ENCODE peak calls at places on chromosomes 5 and 9, in six cellular contexts. One of them, this sample, is unnamed.

GRCh38 chr9:122168356-122168755 is 8.6 kb downstream of the MORN5 start:
- DNase-seq in HCT116: no peak
- DNase-seq in lower leg skin: no peak
- DNase-seq in body of pancreas: no peak
- DNase-seq in esophagus muscularis mucosa: no peak
- DNase-seq in adrenal gland: no peak
- DNase-seq in this sample: no peak

GRCh38 chr5:158810615-158811014 is 289.1 kb downstream of the EBF1 start:
- DNase-seq in body of pancreas: no peak
- DNase-seq in adrenal gland: no peak
- DNase-seq in esophagus muscularis mucosa: no peak
- DNase-seq in HCT116: no peak
- DNase-seq in lower leg skin: no peak
- DNase-seq in this sample: no peak

GRCh38 chr9:89367726-89368437 is 49.6 kb downstream of the SECISBP2 start:
- DNase-seq in lower leg skin: no peak
- DNase-seq in HCT116: no peak
- DNase-seq in adrenal gland: no peak
- DNase-seq in esophagus muscularis mucosa: no peak
- DNase-seq in body of pancreas: no peak
- DNase-seq in this sample: no peak

GRCh38 chr5:147750065-147750464 is 32.5 kb downstream of the JAKMIP2 start:
- DNase-seq in HCT116: no peak
- DNase-seq in esophagus muscularis mucosa: no peak
- DNase-seq in body of pancreas: no peak
- DNase-seq in adrenal gland: no peak
- DNase-seq in lower leg skin: no peak
- DNase-seq in this sample: no peak

GRCh38 chr5:55603947-55604346 is 69.2 kb upstream of the PLPP1 start:
- DNase-seq in adrenal gland: no peak
- DNase-seq in lower leg skin: no peak
- DNase-seq in HCT116: no peak
- DNase-seq in esophagus muscularis mucosa: peak; percentile 10
- DNase-seq in body of pancreas: no peak
- DNase-seq in this sample: no peak

GRCh38 chr9:125486576-125486975 is 220.4 kb downstream of the MAPKAP1 start:
- DNase-seq in esophagus muscularis mucosa: peak; percentile 91
- DNase-seq in lower leg skin: peak; percentile 88
- DNase-seq in adrenal gland: peak; percentile 67
- DNase-seq in HCT116: no peak
- DNase-seq in body of pancreas: no peak
- DNase-seq in this sample: no peak

GRCh38 chr9:107894572-107895261 is 405.1 kb upstream of the KLF4 start:
- DNase-seq in lower leg skin: no peak
- DNase-seq in body of pancreas: no peak
- DNase-seq in esophagus muscularis mucosa: peak; percentile 85
- DNase-seq in HCT116: no peak
- DNase-seq in adrenal gland: no peak
- DNase-seq in this sample: no peak

GRCh38 chr5:61167382-61167781 is 5.1 kb upstream of the SMIM15 start:
- DNase-seq in body of pancreas: peak; percentile 41
- DNase-seq in lower leg skin: no peak
- DNase-seq in HCT116: no peak
- DNase-seq in adrenal gland: no peak
- DNase-seq in esophagus muscularis mucosa: no peak
- DNase-seq in this sample: no peak

GRCh38 chr5:9151671-9152427 is 394.0 kb downstream of the SEMA5A start:
- DNase-seq in lower leg skin: no peak
- DNase-seq in body of pancreas: no peak
- DNase-seq in HCT116: no peak
- DNase-seq in adrenal gland: no peak
- DNase-seq in esophagus muscularis mucosa: no peak
- DNase-seq in this sample: no peak

GRCh38 chr5:149636861-149637246 is 55.6 kb downstream of the ARHGEF37 start:
- DNase-seq in HCT116: peak; percentile 65
- DNase-seq in esophagus muscularis mucosa: no peak
- DNase-seq in lower leg skin: no peak
- DNase-seq in body of pancreas: peak; percentile 34
- DNase-seq in adrenal gland: peak; percentile 77
- DNase-seq in this sample: peak; percentile 59

GRCh38 chr9:6646028-6646636 is 603 bp upstream of the GLDC start:
- DNase-seq in body of pancreas: no peak
- DNase-seq in adrenal gland: no peak
- DNase-seq in lower leg skin: no peak
- DNase-seq in HCT116: no peak
- DNase-seq in esophagus muscularis mucosa: no peak
- DNase-seq in this sample: no peak

GRCh38 chr5:97115932-97116331 is 26.5 kb downstream of the LIX1 start:
- DNase-seq in body of pancreas: no peak
- DNase-seq in HCT116: no peak
- DNase-seq in esophagus muscularis mucosa: peak; percentile 84
- DNase-seq in adrenal gland: no peak
- DNase-seq in lower leg skin: no peak
- DNase-seq in this sample: no peak

GRCh38 chr5:135398855-135399837 is at the start of gene MACROH2A1:
- DNase-seq in adrenal gland: peak; percentile 89
- DNase-seq in esophagus muscularis mucosa: peak; percentile 95
- DNase-seq in lower leg skin: peak; percentile 97
- DNase-seq in HCT116: peak; percentile 38
- DNase-seq in body of pancreas: peak; percentile 87
- DNase-seq in this sample: peak; percentile 81

GRCh38 chr9:88535932-88536324 is 950 bp downstream of the NXNL2 start:
- DNase-seq in lower leg skin: no peak
- DNase-seq in body of pancreas: no peak
- DNase-seq in adrenal gland: no peak
- DNase-seq in HCT116: no peak
- DNase-seq in esophagus muscularis mucosa: no peak
- DNase-seq in this sample: no peak

GRCh38 chr9:88808761-88809370 is 182.4 kb upstream of the S1PR3 start:
- DNase-seq in esophagus muscularis mucosa: no peak
- DNase-seq in HCT116: no peak
- DNase-seq in lower leg skin: peak; percentile 73
- DNase-seq in body of pancreas: no peak
- DNase-seq in adrenal gland: no peak
- DNase-seq in this sample: no peak

GRCh38 chr9:133459476-133460404 is at the start of gene CACFD1:
- DNase-seq in esophagus muscularis mucosa: peak; percentile 99
- DNase-seq in lower leg skin: peak; percentile 99
- DNase-seq in HCT116: peak; percentile 85
- DNase-seq in adrenal gland: peak; percentile 98
- DNase-seq in body of pancreas: peak; percentile 98
- DNase-seq in this sample: peak; percentile 100

GRCh38 chr9:83355024-83355444 is 183.2 kb downstream of the FRMD3 start:
- DNase-seq in HCT116: no peak
- DNase-seq in adrenal gland: no peak
- DNase-seq in esophagus muscularis mucosa: no peak
- DNase-seq in lower leg skin: no peak
- DNase-seq in body of pancreas: no peak
- DNase-seq in this sample: no peak

GRCh38 chr5:176133289-176133870 is 104.8 kb upstream of the SIMC1 start:
- DNase-seq in adrenal gland: no peak
- DNase-seq in HCT116: no peak
- DNase-seq in esophagus muscularis mucosa: no peak
- DNase-seq in lower leg skin: no peak
- DNase-seq in body of pancreas: no peak
- DNase-seq in this sample: no peak

GRCh38 chr5:98106116-98107088 is 667.1 kb upstream of the RGMB start:
- DNase-seq in adrenal gland: no peak
- DNase-seq in lower leg skin: no peak
- DNase-seq in esophagus muscularis mucosa: no peak
- DNase-seq in HCT116: no peak
- DNase-seq in body of pancreas: no peak
- DNase-seq in this sample: no peak

GRCh38 chr9:124357591-124358361 is 57.5 kb downstream of the PSMB7 start:
- DNase-seq in esophagus muscularis mucosa: no peak
- DNase-seq in HCT116: no peak
- DNase-seq in lower leg skin: no peak
- DNase-seq in body of pancreas: no peak
- DNase-seq in adrenal gland: peak; percentile 11
- DNase-seq in this sample: no peak

GRCh38 chr9:125906144-125906543 is 159.0 kb downstream of the PBX3 start:
- DNase-seq in HCT116: no peak
- DNase-seq in adrenal gland: no peak
- DNase-seq in body of pancreas: no peak
- DNase-seq in lower leg skin: no peak
- DNase-seq in esophagus muscularis mucosa: no peak
- DNase-seq in this sample: no peak

GRCh38 chr5:33737284-33737683 is 154.5 kb downstream of the ADAMTS12 start:
- DNase-seq in body of pancreas: no peak
- DNase-seq in esophagus muscularis mucosa: no peak
- DNase-seq in HCT116: no peak
- DNase-seq in adrenal gland: no peak
- DNase-seq in lower leg skin: no peak
- DNase-seq in this sample: no peak

GRCh38 chr5:175773534-175774070 is 97.8 kb upstream of the CPLX2 start:
- DNase-seq in lower leg skin: no peak
- DNase-seq in adrenal gland: no peak
- DNase-seq in body of pancreas: no peak
- DNase-seq in esophagus muscularis mucosa: peak; percentile 66
- DNase-seq in HCT116: no peak
- DNase-seq in this sample: no peak

GRCh38 chr9:110148384-110148783 is 59.6 kb downstream of the C9orf152 start:
- DNase-seq in body of pancreas: no peak
- DNase-seq in esophagus muscularis mucosa: no peak
- DNase-seq in lower leg skin: no peak
- DNase-seq in adrenal gland: no peak
- DNase-seq in HCT116: no peak
- DNase-seq in this sample: no peak

GRCh38 chr5:136192526-136193395 is at the start of gene SMIM32:
- DNase-seq in HCT116: no peak
- DNase-seq in adrenal gland: no peak
- DNase-seq in esophagus muscularis mucosa: peak; percentile 53
- DNase-seq in body of pancreas: no peak
- DNase-seq in lower leg skin: peak; percentile 85
- DNase-seq in this sample: no peak

GRCh38 chr5:137040641-137041340 is 458.3 kb downstream of the SPOCK1 start:
- DNase-seq in esophagus muscularis mucosa: no peak
- DNase-seq in lower leg skin: no peak
- DNase-seq in adrenal gland: no peak
- DNase-seq in body of pancreas: no peak
- DNase-seq in HCT116: no peak
- DNase-seq in this sample: no peak

GRCh38 chr5:176621661-176622079 is 8.7 kb downstream of the SNCB start:
- DNase-seq in lower leg skin: no peak
- DNase-seq in body of pancreas: no peak
- DNase-seq in HCT116: no peak
- DNase-seq in esophagus muscularis mucosa: no peak
- DNase-seq in adrenal gland: no peak
- DNase-seq in this sample: no peak

GRCh38 chr5:53738105-53738504 is 177.7 kb downstream of the NDUFS4 start:
- DNase-seq in HCT116: no peak
- DNase-seq in body of pancreas: no peak
- DNase-seq in lower leg skin: no peak
- DNase-seq in esophagus muscularis mucosa: no peak
- DNase-seq in adrenal gland: no peak
- DNase-seq in this sample: no peak

GRCh38 chr5:122120493-122120892 is 8.9 kb upstream of the ZNF474 start:
- DNase-seq in lower leg skin: no peak
- DNase-seq in body of pancreas: no peak
- DNase-seq in esophagus muscularis mucosa: no peak
- DNase-seq in HCT116: no peak
- DNase-seq in adrenal gland: no peak
- DNase-seq in this sample: no peak

GRCh38 chr5:138570871-138571270 is 4.3 kb downstream of the HSPA9 start:
- DNase-seq in HCT116: no peak
- DNase-seq in adrenal gland: no peak
- DNase-seq in lower leg skin: no peak
- DNase-seq in esophagus muscularis mucosa: no peak
- DNase-seq in body of pancreas: no peak
- DNase-seq in this sample: no peak
- TF ChIP-seq POLR2A in HCT116: no peak
- TF ChIP-seq POLR2A in adrenal gland: no peak
- TF ChIP-seq POLR2A in lower leg skin: no peak
- TF ChIP-seq POLR2A in esophagus muscularis mucosa: no peak
- TF ChIP-seq POLR2A in body of pancreas: no peak
- TF ChIP-seq POLR2A in this sample: no peak

DNA sequence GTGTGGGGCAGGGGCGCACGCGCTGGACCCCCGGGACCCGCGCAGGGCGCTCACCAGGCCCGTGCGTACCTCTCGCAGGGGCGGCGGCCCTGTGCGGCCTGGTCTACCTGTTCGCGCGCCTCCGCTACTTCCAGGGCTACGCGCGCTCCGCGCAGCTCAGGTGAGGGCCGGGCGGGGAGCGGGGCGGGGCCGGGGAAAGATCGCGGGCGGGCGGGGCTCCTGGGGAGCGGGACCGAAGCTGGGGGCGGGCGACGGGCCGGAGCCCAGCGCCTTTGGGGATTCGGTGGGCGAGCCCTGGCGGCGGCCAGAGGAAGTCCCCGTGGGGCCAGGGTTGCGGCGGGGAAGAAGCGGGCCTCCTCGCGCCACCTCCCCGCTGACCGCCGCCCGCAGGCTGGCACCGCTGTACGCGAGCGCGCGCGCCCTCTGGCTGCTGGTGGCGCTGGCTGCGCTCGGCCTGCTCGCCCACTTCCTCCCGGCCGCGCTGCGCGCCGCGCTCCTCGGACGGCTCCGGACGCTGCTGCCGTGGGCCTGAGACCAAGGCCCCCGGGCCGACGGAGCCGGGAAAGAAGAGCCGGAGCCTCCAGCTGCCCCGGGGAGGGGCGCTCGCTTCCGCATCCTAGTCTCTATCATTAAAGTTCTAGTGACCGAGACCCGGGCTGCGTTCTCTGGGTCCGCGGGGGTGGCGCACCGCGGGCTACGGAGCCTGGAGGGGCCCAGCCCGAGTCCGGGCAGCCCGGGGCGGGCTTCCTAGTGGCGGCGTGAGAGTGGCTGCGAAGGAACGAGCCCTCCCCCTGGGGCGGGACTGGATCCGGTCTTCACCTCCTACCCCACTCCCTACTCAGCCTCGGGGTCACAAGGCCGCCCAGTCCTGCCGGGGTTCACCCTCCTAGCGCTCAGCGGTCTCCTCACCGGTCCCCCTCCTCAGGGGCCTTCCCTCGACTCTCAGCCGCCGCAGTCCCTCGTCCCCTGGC is 2.4 kb downstream of the LTC4S start:
- DNase-seq in adrenal gland: peak; percentile 78
- DNase-seq in HCT116: no peak
- DNase-seq in esophagus muscularis mucosa: no peak
- DNase-seq in body of pancreas: peak; percentile 84
- DNase-seq in lower leg skin: peak; percentile 95
- DNase-seq in this sample: peak; percentile 82
- TF ChIP-seq POLR2A in adrenal gland: peak; percentile 53
- TF ChIP-seq POLR2A in HCT116: peak; percentile 76
- TF ChIP-seq POLR2A in esophagus muscularis mucosa: peak; percentile 12
- TF ChIP-seq POLR2A in body of pancreas: peak; percentile 58
- TF ChIP-seq POLR2A in lower leg skin: no peak
- TF ChIP-seq POLR2A in this sample: peak; percentile 26

GRCh38 chr9:128892223-128892892 is 10.4 kb downstream of the LRRC8A start:
- DNase-seq in HCT116: no peak
- DNase-seq in lower leg skin: peak; percentile 98
- DNase-seq in body of pancreas: peak; percentile 71
- DNase-seq in esophagus muscularis mucosa: peak; percentile 96
- DNase-seq in adrenal gland: peak; percentile 86
- DNase-seq in this sample: peak; percentile 97
- TF ChIP-seq POLR2A in HCT116: no peak
- TF ChIP-seq POLR2A in lower leg skin: no peak
- TF ChIP-seq POLR2A in body of pancreas: peak; percentile 42
- TF ChIP-seq POLR2A in esophagus muscularis mucosa: no peak
- TF ChIP-seq POLR2A in adrenal gland: no peak
- TF ChIP-seq POLR2A in this sample: peak; percentile 59

GRCh38 chr5:142012792-142013388 is at the start of gene GNPDA1:
- DNase-seq in adrenal gland: peak; percentile 87
- DNase-seq in HCT116: peak; percentile 49
- DNase-seq in body of pancreas: peak; percentile 86
- DNase-seq in esophagus muscularis mucosa: peak; percentile 94
- DNase-seq in lower leg skin: peak; percentile 95
- DNase-seq in this sample: peak; percentile 92
- TF ChIP-seq POLR2A in adrenal gland: peak; percentile 96
- TF ChIP-seq POLR2A in HCT116: peak; percentile 75
- TF ChIP-seq POLR2A in body of pancreas: peak; percentile 79
- TF ChIP-seq POLR2A in esophagus muscularis mucosa: no peak
- TF ChIP-seq POLR2A in lower leg skin: no peak
- TF ChIP-seq POLR2A in this sample: peak; percentile 76

This sample was measured in H54.